ENCODE peak calls at places on chromosomes 5 and 9, in nine cellular contexts. One of them, this sample, is unnamed. For H3K4me1, the result is how much of the 10 kb centered on the place peaks cover.

GRCh38 chr9:86324308-86324707 is 29.9 kb downstream of the TUT7 start:
- DNase-seq in effector memory CD4-positive, alpha-beta T cell: no peak
- DNase-seq in CD8-positive, alpha-beta T cell: no peak
- DNase-seq in transverse colon: no peak
- DNase-seq in stomach: no peak
- DNase-seq in trophoblast cell: no peak
- DNase-seq in sigmoid colon: no peak
- DNase-seq in A673: peak
- DNase-seq in A549: no peak
- DNase-seq in this sample: no peak

GRCh38 chr5:136080483-136081180 is 51.8 kb downstream of the TGFBI start:
- DNase-seq in stomach: peak
- DNase-seq in A673: peak
- DNase-seq in transverse colon: peak
- DNase-seq in CD8-positive, alpha-beta T cell: peak
- DNase-seq in effector memory CD4-positive, alpha-beta T cell: peak
- DNase-seq in trophoblast cell: peak
- DNase-seq in sigmoid colon: peak
- DNase-seq in A549: peak
- DNase-seq in this sample: peak

GRCh38 chr9:122819791-122820489 is 8.4 kb downstream of the PDCL start:
- DNase-seq in sigmoid colon: no peak
- DNase-seq in stomach: no peak
- DNase-seq in A549: no peak
- DNase-seq in A673: no peak
- DNase-seq in transverse colon: no peak
- DNase-seq in CD8-positive, alpha-beta T cell: no peak
- DNase-seq in effector memory CD4-positive, alpha-beta T cell: no peak
- DNase-seq in trophoblast cell: no peak
- DNase-seq in this sample: no peak

GRCh38 chr5:43780586-43780985 is 177.6 kb downstream of the NNT start:
- DNase-seq in effector memory CD4-positive, alpha-beta T cell: no peak
- DNase-seq in transverse colon: no peak
- DNase-seq in trophoblast cell: no peak
- DNase-seq in stomach: no peak
- DNase-seq in sigmoid colon: no peak
- DNase-seq in A549: no peak
- DNase-seq in CD8-positive, alpha-beta T cell: no peak
- DNase-seq in A673: no peak
- DNase-seq in this sample: no peak

GRCh38 chr5:316210-317085 is 5.1 kb upstream of the AHRR start:
- DNase-seq in trophoblast cell: peak
- DNase-seq in effector memory CD4-positive, alpha-beta T cell: no peak
- DNase-seq in stomach: no peak
- DNase-seq in transverse colon: no peak
- DNase-seq in A549: no peak
- DNase-seq in A673: peak
- DNase-seq in CD8-positive, alpha-beta T cell: no peak
- DNase-seq in sigmoid colon: no peak
- DNase-seq in this sample: no peak

GRCh38 chr5:16489322-16489791 is 23.8 kb upstream of the ZNF622 start:
- DNase-seq in transverse colon: no peak
- DNase-seq in A549: peak
- DNase-seq in A673: peak
- DNase-seq in sigmoid colon: no peak
- DNase-seq in stomach: no peak
- DNase-seq in trophoblast cell: peak
- DNase-seq in effector memory CD4-positive, alpha-beta T cell: no peak
- DNase-seq in CD8-positive, alpha-beta T cell: no peak
- DNase-seq in this sample: no peak

GRCh38 chr9:109498195-109499060 is at the start of gene PTPN3:
- DNase-seq in A673: no peak
- DNase-seq in sigmoid colon: no peak
- DNase-seq in trophoblast cell: peak
- DNase-seq in effector memory CD4-positive, alpha-beta T cell: no peak
- DNase-seq in CD8-positive, alpha-beta T cell: no peak
- DNase-seq in A549: peak
- DNase-seq in transverse colon: peak
- DNase-seq in stomach: peak
- DNase-seq in this sample: no peak

GRCh38 chr9:110767559-110768063 is 99.0 kb downstream of the MUSK start:
- DNase-seq in stomach: no peak
- DNase-seq in A673: no peak
- DNase-seq in effector memory CD4-positive, alpha-beta T cell: no peak
- DNase-seq in transverse colon: peak
- DNase-seq in CD8-positive, alpha-beta T cell: no peak
- DNase-seq in sigmoid colon: peak
- DNase-seq in A549: no peak
- DNase-seq in trophoblast cell: no peak
- DNase-seq in this sample: no peak

GRCh38 chr5:168382421-168382820 is 91.0 kb downstream of the WWC1 start:
- DNase-seq in transverse colon: no peak
- DNase-seq in A549: no peak
- DNase-seq in effector memory CD4-positive, alpha-beta T cell: no peak
- DNase-seq in trophoblast cell: no peak
- DNase-seq in sigmoid colon: no peak
- DNase-seq in CD8-positive, alpha-beta T cell: no peak
- DNase-seq in stomach: no peak
- DNase-seq in A673: no peak
- DNase-seq in this sample: no peak

GRCh38 chr9:131257266-131258025 is 18.9 kb downstream of the FAM78A start:
- DNase-seq in trophoblast cell: no peak
- DNase-seq in transverse colon: no peak
- DNase-seq in CD8-positive, alpha-beta T cell: peak
- DNase-seq in stomach: no peak
- DNase-seq in A673: no peak
- DNase-seq in A549: no peak
- DNase-seq in sigmoid colon: no peak
- DNase-seq in effector memory CD4-positive, alpha-beta T cell: no peak
- DNase-seq in this sample: no peak

GRCh38 chr5:19771174-19771835 is 216.7 kb downstream of the CDH18 start:
- DNase-seq in transverse colon: no peak
- DNase-seq in A549: no peak
- DNase-seq in A673: no peak
- DNase-seq in sigmoid colon: no peak
- DNase-seq in CD8-positive, alpha-beta T cell: no peak
- DNase-seq in stomach: no peak
- DNase-seq in trophoblast cell: no peak
- DNase-seq in effector memory CD4-positive, alpha-beta T cell: no peak
- DNase-seq in this sample: no peak

GRCh38 chr5:179795863-179796833 is 2.4 kb downstream of the LTC4S start:
- DNase-seq in effector memory CD4-positive, alpha-beta T cell: peak
- DNase-seq in transverse colon: peak
- DNase-seq in stomach: peak
- DNase-seq in sigmoid colon: peak
- DNase-seq in A673: peak
- DNase-seq in trophoblast cell: peak
- DNase-seq in CD8-positive, alpha-beta T cell: peak
- DNase-seq in A549: no peak
- DNase-seq in this sample: peak

GRCh38 chr5:126066795-126067321 is 356.4 kb upstream of the GRAMD2B start:
- DNase-seq in trophoblast cell: no peak
- DNase-seq in A673: no peak
- DNase-seq in CD8-positive, alpha-beta T cell: no peak
- DNase-seq in A549: no peak
- DNase-seq in effector memory CD4-positive, alpha-beta T cell: no peak
- DNase-seq in transverse colon: no peak
- DNase-seq in sigmoid colon: no peak
- DNase-seq in stomach: no peak
- DNase-seq in this sample: no peak

GRCh38 chr5:171337207-171337562 is 28.1 kb downstream of the TLX3 start:
- DNase-seq in CD8-positive, alpha-beta T cell: no peak
- DNase-seq in effector memory CD4-positive, alpha-beta T cell: no peak
- DNase-seq in trophoblast cell: no peak
- DNase-seq in A673: no peak
- DNase-seq in A549: no peak
- DNase-seq in sigmoid colon: no peak
- DNase-seq in stomach: no peak
- DNase-seq in transverse colon: no peak
- DNase-seq in this sample: no peak

GRCh38 chr5:132461235-132461634 is 29.3 kb downstream of the IRF1 start:
- DNase-seq in trophoblast cell: no peak
- DNase-seq in A549: no peak
- DNase-seq in CD8-positive, alpha-beta T cell: no peak
- DNase-seq in sigmoid colon: no peak
- DNase-seq in A673: no peak
- DNase-seq in stomach: no peak
- DNase-seq in transverse colon: no peak
- DNase-seq in effector memory CD4-positive, alpha-beta T cell: no peak
- DNase-seq in this sample: no peak

GRCh38 chr5:132460835-132461230 is 29.7 kb downstream of the IRF1 start:
- DNase-seq in A673: no peak
- DNase-seq in effector memory CD4-positive, alpha-beta T cell: no peak
- DNase-seq in transverse colon: peak
- DNase-seq in trophoblast cell: no peak
- DNase-seq in A549: no peak
- DNase-seq in stomach: no peak
- DNase-seq in sigmoid colon: peak
- DNase-seq in CD8-positive, alpha-beta T cell: no peak
- DNase-seq in this sample: no peak

GRCh38 chr5:132461671-132462070 is 28.9 kb downstream of the IRF1 start:
- DNase-seq in sigmoid colon: no peak
- DNase-seq in transverse colon: no peak
- DNase-seq in CD8-positive, alpha-beta T cell: no peak
- DNase-seq in stomach: no peak
- DNase-seq in A549: no peak
- DNase-seq in trophoblast cell: no peak
- DNase-seq in A673: no peak
- DNase-seq in effector memory CD4-positive, alpha-beta T cell: no peak
- DNase-seq in this sample: no peak

GRCh38 chr5:132459031-132459982 is 31.3 kb downstream of the IRF1 start:
- DNase-seq in trophoblast cell: no peak
- DNase-seq in stomach: peak
- DNase-seq in sigmoid colon: peak
- DNase-seq in A673: no peak
- DNase-seq in A549: no peak
- DNase-seq in transverse colon: peak
- DNase-seq in CD8-positive, alpha-beta T cell: no peak
- DNase-seq in effector memory CD4-positive, alpha-beta T cell: no peak
- DNase-seq in this sample: no peak

DNA sequence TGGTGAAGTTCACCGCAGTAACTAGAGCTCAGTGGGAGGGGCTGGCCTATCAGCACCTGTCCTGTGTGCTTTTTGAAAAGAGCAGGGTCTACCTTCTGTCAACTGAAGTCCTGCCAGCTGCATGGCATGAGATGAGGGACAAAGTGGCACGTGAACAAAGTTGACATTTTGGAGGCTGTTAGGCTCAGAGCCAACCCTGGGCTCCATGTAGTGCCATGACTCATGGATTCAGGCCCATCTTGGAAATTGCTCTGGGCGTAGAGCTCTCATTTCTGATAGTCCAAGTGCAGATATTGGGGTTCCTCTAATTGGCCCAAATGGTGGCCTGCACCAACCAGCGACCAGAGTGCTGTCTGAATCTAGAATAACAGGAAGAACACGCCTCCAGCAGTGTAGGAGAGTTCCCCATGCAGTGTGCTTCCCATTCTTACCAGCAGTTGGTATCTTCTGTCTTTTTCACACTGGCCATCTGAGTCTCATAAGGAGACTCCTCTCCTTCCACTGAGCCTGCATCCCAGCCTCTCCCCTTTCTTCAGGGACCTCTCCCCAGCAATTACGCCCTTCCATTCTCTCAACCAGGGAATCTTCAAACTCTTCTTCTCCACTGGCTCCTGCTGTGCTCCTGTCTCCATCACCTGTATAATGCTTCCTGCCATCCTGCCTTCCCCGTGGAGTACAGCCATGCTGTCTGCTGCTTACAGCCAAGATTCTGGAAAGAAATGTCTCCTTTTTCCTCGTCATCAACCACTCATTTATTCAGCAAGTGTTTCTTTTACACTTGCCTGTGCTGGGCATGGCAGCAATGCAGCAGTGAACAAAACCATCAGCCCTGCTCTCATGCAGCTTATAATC is 30.4 kb downstream of the IRF1 start:
- DNase-seq in CD8-positive, alpha-beta T cell: no peak
- DNase-seq in sigmoid colon: peak
- DNase-seq in trophoblast cell: no peak
- DNase-seq in effector memory CD4-positive, alpha-beta T cell: no peak
- DNase-seq in stomach: peak
- DNase-seq in A673: peak
- DNase-seq in A549: no peak
- DNase-seq in transverse colon: peak
- DNase-seq in this sample: no peak
- H3K27ac ChIP-seq in CD8-positive, alpha-beta T cell: no peak
- H3K27ac ChIP-seq in sigmoid colon: no peak
- H3K27ac ChIP-seq in trophoblast cell: no peak
- H3K27ac ChIP-seq in effector memory CD4-positive, alpha-beta T cell: peak
- H3K27ac ChIP-seq in stomach: peak
- H3K27ac ChIP-seq in A673: no peak
- H3K27ac ChIP-seq in A549: peak
- H3K27ac ChIP-seq in transverse colon: peak
- H3K27ac ChIP-seq in this sample: no peak

DNA sequence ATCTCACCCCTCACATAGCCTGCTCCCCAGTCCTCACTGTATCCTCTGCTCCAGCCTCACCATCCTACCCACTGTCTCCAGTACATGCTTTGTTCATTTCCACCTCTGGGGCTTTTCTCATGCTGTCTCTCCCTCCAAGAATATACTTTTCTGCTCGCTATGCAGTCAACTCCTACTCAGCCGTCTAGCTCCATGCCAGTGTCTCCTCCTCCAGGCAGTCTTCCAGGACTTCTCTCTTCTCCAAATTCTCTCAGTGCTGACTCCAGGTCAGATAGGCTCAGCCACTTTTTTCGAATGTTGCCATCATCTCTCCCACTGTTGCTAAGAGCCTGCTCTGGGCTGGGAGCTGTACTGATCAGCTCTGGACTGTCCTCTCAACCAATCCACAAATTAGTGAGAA is 8.0 kb upstream of the DAB2IP start:
- DNase-seq in sigmoid colon: no peak
- DNase-seq in CD8-positive, alpha-beta T cell: no peak
- DNase-seq in effector memory CD4-positive, alpha-beta T cell: no peak
- DNase-seq in trophoblast cell: no peak
- DNase-seq in stomach: no peak
- DNase-seq in A549: no peak
- DNase-seq in transverse colon: no peak
- DNase-seq in A673: no peak
- DNase-seq in this sample: no peak
- H3K4me1 ChIP-seq in sigmoid colon: under half
- H3K4me1 ChIP-seq in CD8-positive, alpha-beta T cell: under half
- H3K4me1 ChIP-seq in effector memory CD4-positive, alpha-beta T cell: under half
- H3K4me1 ChIP-seq in trophoblast cell: under half
- H3K4me1 ChIP-seq in stomach: under half
- H3K4me1 ChIP-seq in A549: under half
- H3K4me1 ChIP-seq in transverse colon: under half
- H3K4me1 ChIP-seq in A673: under half
- H3K4me1 ChIP-seq in this sample: under half

GRCh38 chr9:72038890-72039410 is 21.5 kb downstream of the C9orf57 start:
- DNase-seq in A549: peak
- DNase-seq in trophoblast cell: peak
- DNase-seq in sigmoid colon: peak
- DNase-seq in CD8-positive, alpha-beta T cell: peak
- DNase-seq in A673: peak
- DNase-seq in transverse colon: peak
- DNase-seq in stomach: peak
- DNase-seq in effector memory CD4-positive, alpha-beta T cell: peak
- DNase-seq in this sample: peak
- H3K27ac ChIP-seq in A549: no peak
- H3K27ac ChIP-seq in trophoblast cell: no peak
- H3K27ac ChIP-seq in sigmoid colon: no peak
- H3K27ac ChIP-seq in CD8-positive, alpha-beta T cell: no peak
- H3K27ac ChIP-seq in A673: no peak
- H3K27ac ChIP-seq in transverse colon: no peak
- H3K27ac ChIP-seq in stomach: no peak
- H3K27ac ChIP-seq in effector memory CD4-positive, alpha-beta T cell: no peak
- H3K27ac ChIP-seq in this sample: no peak

GRCh38 chr5:135034963-135035677 is 1.1 kb upstream of the PITX1 start:
- DNase-seq in trophoblast cell: no peak
- DNase-seq in A549: no peak
- DNase-seq in stomach: no peak
- DNase-seq in CD8-positive, alpha-beta T cell: no peak
- DNase-seq in effector memory CD4-positive, alpha-beta T cell: no peak
- DNase-seq in transverse colon: no peak
- DNase-seq in A673: no peak
- DNase-seq in sigmoid colon: no peak
- DNase-seq in this sample: no peak
- H3K4me1 ChIP-seq in trophoblast cell: under half
- H3K4me1 ChIP-seq in A549: under half
- H3K4me1 ChIP-seq in stomach: half or more
- H3K4me1 ChIP-seq in CD8-positive, alpha-beta T cell: under half
- H3K4me1 ChIP-seq in effector memory CD4-positive, alpha-beta T cell: under half
- H3K4me1 ChIP-seq in transverse colon: half or more
- H3K4me1 ChIP-seq in A673: under half
- H3K4me1 ChIP-seq in sigmoid colon: half or more
- H3K4me1 ChIP-seq in this sample: under half

This sample was measured in foreskin keratinocyte.